ENCODE peak calls at places on chromosomes 4 and X, in eight cellular contexts. Z, O, G, K, Y, E, V and W are unnamed samples.

GRCh38 chr4:22515145-22515887 is 550 bp downstream of the ADGRA3 start:
- DNase-seq in G (peak; percentile 60), K (peak; percentile 81), O (peak; percentile 76), Z (peak; percentile 29), E (no peak), Y (peak; percentile 23), V (peak; percentile 49), W (no peak)

GRCh38 chr4:158036998-158037397 is 135.8 kb downstream of the GASK1B start:
- DNase-seq in O (no peak), V (no peak), Z (no peak), K (no peak), Y (no peak), E (no peak), G (no peak), W (no peak)

GRCh38 chr4:31984872-31985271 is 1264.7 kb downstream of the PCDH7 start:
- DNase-seq in E (no peak), V (no peak), Y (no peak), K (no peak), O (no peak), G (no peak), Z (no peak), W (no peak)

GRCh38 chr4:147732516-147733193 is 767 bp downstream of the ARHGAP10 start:
- DNase-seq in G (no peak), Z (no peak), V (peak; percentile 44), E (no peak), K (peak; percentile 71), O (peak; percentile 63), Y (peak; percentile 7), W (no peak)

GRCh38 chrX:102155806-102156179 is at the start of gene BEX5:
- DNase-seq in E (peak; percentile 50), Z (no peak), Y (peak; percentile 60), V (no peak), G (no peak), O (no peak), K (peak; percentile 78), W (peak; percentile 90)

GRCh38 chrX:134908235-134908834 is 82.5 kb upstream of the SMIM10 start:
- DNase-seq in V (no peak), Z (no peak), K (no peak), Y (peak; percentile 21), E (no peak), O (no peak), G (no peak), W (peak; percentile 45)

GRCh38 chr4:84063618-84064017 is 435.5 kb downstream of the NKX6-1 start:
- DNase-seq in G (no peak), Z (no peak), K (no peak), O (no peak), V (no peak), Y (no peak), E (no peak), W (no peak)

GRCh38 chrX:49995795-49996455 is 73.5 kb downstream of the CLCN5 start:
- DNase-seq in E (no peak), Z (no peak), G (no peak), O (no peak), K (no peak), V (peak; percentile 48), Y (no peak), W (no peak)

GRCh38 chr4:45294464-45294863 is 568.1 kb upstream of the GNPDA2 start:
- DNase-seq in V (no peak), Y (no peak), G (no peak), E (no peak), Z (no peak), O (no peak), K (no peak), W (no peak)

DNA sequence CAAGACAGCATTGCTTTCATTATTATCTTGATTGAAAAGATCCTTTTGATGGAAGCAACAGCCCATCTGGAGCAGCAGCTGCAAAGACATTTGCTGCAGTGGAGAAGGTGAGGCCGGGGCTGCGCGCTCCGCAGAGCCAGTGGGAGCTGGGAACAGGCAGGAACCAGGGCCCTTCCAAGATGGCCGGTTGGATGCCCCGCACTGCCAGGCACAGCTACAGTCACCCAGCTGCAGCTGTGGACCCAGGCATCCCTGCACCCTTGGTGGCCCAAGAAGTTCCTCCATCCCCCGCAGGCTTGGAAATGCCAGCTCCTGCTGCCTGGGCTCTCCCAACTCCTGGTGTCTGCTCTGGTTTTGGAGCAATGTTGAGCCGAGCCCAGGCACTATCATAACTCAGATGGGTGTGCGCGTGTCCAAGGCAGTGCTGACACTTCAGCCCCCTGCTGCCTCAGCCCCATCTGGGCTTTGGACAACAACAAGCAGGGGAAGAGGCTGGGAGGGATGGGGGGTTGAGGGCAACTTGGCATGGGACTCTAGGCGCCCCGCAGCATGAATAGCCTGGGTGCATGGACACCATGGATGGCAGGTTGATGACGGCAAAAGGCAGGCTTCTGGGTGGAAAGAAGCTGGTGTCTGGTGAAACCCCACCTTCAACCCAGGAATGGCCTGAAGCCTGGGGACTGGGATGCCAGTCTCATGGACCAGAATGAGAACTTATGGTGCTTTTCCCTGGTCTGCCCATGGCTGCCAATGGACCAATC is 371.8 kb downstream of the FSTL5 start:
- DNase-seq in K (peak; percentile 47), Z (no peak), G (peak; percentile 44), V (no peak), O (no peak), E (no peak), Y (no peak), W (no peak)
- H3K4me3 ChIP-seq in K (no peak overlapping the region), Z (no peak overlapping the region), G (no peak overlapping the region), V (no peak overlapping the region), O (no peak overlapping the region), E (no peak overlapping the region), Y (no peak overlapping the region), W (no peak overlapping the region)

GRCh38 chr4:41141910-41142309 is 72.4 kb downstream of the APBB2 start:
- DNase-seq in Y (no peak), O (no peak), G (no peak), K (no peak), E (no peak), V (no peak), Z (no peak), W (no peak)
- H3K4me1 ChIP-seq in Y (no peaks in the 10 kb centered on the region), O (peaks cover 2% of the 10 kb centered on the region), G (peaks cover 53% of the 10 kb centered on the region), K (peaks cover 48% of the 10 kb centered on the region), E (no peaks in the 10 kb centered on the region), V (no peaks in the 10 kb centered on the region), Z (peaks cover 63% of the 10 kb centered on the region), W (no peaks in the 10 kb centered on the region)

DNA sequence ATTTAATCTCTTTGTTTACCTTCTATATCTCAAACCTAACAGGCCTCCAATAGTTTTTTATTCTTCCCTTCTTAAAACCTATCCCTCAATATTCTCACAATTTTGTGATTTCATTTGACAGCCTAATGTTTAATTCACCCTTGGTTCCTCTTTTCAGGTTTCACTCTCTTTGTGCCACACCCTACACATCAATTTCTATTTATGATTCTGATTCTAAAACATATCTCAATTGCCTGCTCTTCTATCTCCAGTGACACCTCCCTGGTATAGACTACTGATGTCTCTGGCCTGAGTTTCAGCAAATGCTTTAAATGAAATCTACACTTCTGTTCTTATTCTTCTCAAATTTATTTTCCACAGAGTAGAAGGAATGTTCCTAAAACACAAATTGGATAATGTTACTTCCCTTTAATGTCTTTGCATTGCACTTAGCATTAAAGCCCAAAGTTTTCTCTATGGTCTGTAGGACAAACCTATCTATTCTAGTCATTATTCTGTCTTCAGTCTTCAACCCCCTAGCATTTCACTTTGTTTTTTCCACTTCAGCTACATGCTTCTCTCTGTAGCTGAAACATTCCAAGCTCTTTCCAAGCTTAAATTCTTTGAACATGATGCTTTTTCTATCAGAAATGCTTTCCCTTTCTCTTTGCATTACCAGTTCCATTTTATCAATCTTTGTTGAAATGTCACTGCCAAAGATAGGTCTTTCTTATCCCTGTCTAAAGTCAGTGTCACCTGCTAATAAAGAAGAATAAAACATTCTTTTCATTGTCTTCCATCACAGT is 622.0 kb downstream of the CENPC start:
- DNase-seq in Z (no peak), Y (no peak), G (no peak), E (no peak), O (no peak), V (no peak), K (no peak), W (no peak)
- H3K4me3 ChIP-seq in Z (no peak overlapping the region), Y (no peak overlapping the region), G (no peak overlapping the region), E (no peak overlapping the region), O (no peak overlapping the region), V (no peak overlapping the region), K (no peak overlapping the region), W (no peak overlapping the region)

DNA sequence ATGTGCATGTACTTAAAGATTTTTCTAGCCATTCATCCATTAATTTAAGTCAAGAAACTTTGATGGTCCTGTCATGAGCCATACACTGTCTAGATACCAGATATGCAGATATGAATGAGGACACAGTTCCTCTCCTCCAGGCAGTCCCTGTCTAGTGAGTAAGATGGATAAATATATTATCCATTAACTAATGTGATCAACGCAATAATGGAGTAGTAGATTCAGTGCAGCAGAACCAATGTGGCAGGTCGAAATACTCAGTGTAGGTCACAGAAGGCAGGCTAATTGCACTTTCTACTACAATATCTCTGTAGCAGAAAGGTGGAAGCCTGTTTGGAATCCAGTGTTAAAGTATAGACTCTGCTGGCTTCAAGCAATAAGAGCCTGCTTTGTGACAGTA is 112.5 kb downstream of the PCDH7 start:
- DNase-seq in G (no peak), O (no peak), Y (no peak), Z (no peak), E (no peak), V (no peak), K (no peak), W (no peak)
- H3K4me1 ChIP-seq in G (peaks cover 7% of the 10 kb centered on the region), O (no peaks in the 10 kb centered on the region), Y (no peaks in the 10 kb centered on the region), Z (no peaks in the 10 kb centered on the region), E (no peaks in the 10 kb centered on the region), V (peaks cover 15% of the 10 kb centered on the region), K (no peaks in the 10 kb centered on the region), W (no peaks in the 10 kb centered on the region)

GRCh38 chrX:479273-479981 is 92.7 kb upstream of the PPP2R3B start:
- DNase-seq in E (no peak), G (no peak), O (no peak), V (no peak), Y (no peak), Z (no peak), K (no peak), W (no peak)
- H3K4me3 ChIP-seq in E (no peak overlapping the region), G (no peak overlapping the region), O (no peak overlapping the region), V (no peak overlapping the region), Y (no peak overlapping the region), Z (no peak overlapping the region), K (no peak overlapping the region), W (no peak overlapping the region)

DNA sequence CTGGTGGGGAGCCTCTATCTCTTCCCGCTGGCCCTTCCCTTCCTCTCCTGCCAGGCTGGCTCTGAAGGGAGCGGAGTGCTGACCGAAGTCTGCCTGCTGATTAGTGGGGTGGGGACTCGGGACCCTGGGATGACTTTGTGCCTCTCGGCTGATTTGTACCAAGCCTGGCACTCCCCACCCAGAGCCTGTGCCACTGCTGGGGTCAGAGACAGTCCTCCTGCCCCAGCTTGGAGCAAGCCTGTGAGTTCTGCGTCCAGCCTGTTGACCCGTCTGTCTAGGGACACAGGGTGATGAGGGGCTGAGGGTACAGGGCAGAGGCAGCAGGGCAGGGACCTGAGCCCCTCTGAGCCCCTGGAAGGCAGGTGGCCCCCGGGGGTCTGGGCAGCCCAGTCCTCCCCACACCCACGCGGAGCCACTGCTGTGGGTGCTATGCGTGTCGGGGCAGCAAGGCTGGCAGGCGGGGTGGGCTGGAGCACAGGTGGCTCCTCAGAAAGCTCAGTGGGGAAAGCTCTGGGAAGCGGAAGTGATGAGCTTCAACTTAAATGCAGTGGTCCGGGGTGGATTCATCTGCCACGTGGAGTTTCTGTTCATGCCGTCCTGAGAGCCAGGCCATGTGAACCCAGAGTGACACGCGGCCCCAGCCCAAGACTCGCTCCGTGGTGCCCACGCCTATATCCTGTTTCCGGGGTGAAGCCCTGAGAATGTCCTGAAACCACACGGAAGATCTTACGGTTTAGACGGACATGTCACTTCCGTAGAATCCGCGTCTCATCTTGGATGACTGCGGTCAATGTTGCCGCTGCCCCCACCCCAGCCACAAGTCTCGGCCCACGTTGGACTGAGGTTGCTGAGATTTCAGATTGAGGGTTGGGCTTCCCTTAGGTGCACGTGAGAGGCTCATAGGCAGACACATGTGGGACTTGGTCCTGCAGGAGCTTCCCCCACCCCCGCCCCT is 21.1 kb upstream of the UVSSA start:
- DNase-seq in E (no peak), O (no peak), V (no peak), Z (no peak), Y (no peak), G (no peak), K (no peak), W (no peak)
- H3K4me1 ChIP-seq in E (peaks cover 28% of the 10 kb centered on the region), O (no peaks in the 10 kb centered on the region), V (peaks cover 41% of the 10 kb centered on the region), Z (no peaks in the 10 kb centered on the region), Y (peaks cover 24% of the 10 kb centered on the region), G (peaks cover 15% of the 10 kb centered on the region), K (no peaks in the 10 kb centered on the region), W (no peaks in the 10 kb centered on the region)